ENCODE peak calls at places on chromosomes 13 and 19, in six cellular contexts. H is sigmoid colon; J is left ventricle myocardium superior; I is GM13976; M is GM04503; P is stimulated activated CD4-positive, alpha-beta T cell treated with anti-CD3 and anti-CD28 coated beads, TNF-alpha, amount 100 ng/mL, for 1 hour. X is an unnamed sample.
A peak's percentile ranks its signal among the peaks of the same experiment; 100 is the strongest.

GRCh38 chr19:56350416-56351045 is 35.9 kb upstream of the ZSCAN5A start:
- DNase-seq in I (peak; percentile 48), J (no peak), P (peak; percentile 5), M (no peak), H (no peak), X (peak; percentile 11)

GRCh38 chr13:68715651-68716050 is 1392.0 kb upstream of the ATXN8OS start:
- DNase-seq in M (no peak), I (no peak), P (no peak), J (no peak), H (no peak), X (no peak)

GRCh38 chr19:3809881-3810707 is 23.9 kb upstream of the MATK start:
- DNase-seq in P (no peak), I (peak; percentile 71), M (no peak), J (no peak), H (no peak), X (no peak)

GRCh38 chr13:23921451-23921888 is 24.2 kb upstream of the C1QTNF9B start:
- DNase-seq in M (peak; percentile 27), H (no peak), P (no peak), J (no peak), I (no peak), X (peak; percentile 49)

GRCh38 chr13:98223741-98224140 is 46.7 kb upstream of the RNF113B start:
- DNase-seq in I (no peak), M (no peak), J (no peak), H (no peak), P (no peak), X (no peak)

GRCh38 chr13:99374994-99375805 is 68.0 kb upstream of the GPR183 start:
- DNase-seq in J (no peak), H (no peak), M (no peak), I (peak; percentile 67), P (no peak), X (no peak)

GRCh38 chr13:38707433-38707832 is 20.6 kb downstream of the FREM2 start:
- DNase-seq in P (no peak), J (no peak), M (no peak), I (no peak), H (no peak), X (no peak)

GRCh38 chr13:45704211-45704739 is 2.2 kb downstream of the CBY2 start:
- DNase-seq in H (no peak), I (no peak), M (no peak), J (no peak), P (no peak), X (no peak)

GRCh38 chr19:17860993-17861360 is 1.3 kb downstream of the RPL18A start:
- DNase-seq in J (no peak), M (no peak), H (no peak), P (no peak), I (no peak), X (no peak)

GRCh38 chr19:1767464-1767933 is 14.2 kb downstream of the ONECUT3 start:
- DNase-seq in J (peak; percentile 65), H (no peak), M (no peak), I (peak; percentile 92), P (peak; percentile 35), X (no peak)

GRCh38 chr13:31444266-31444862 is 244.6 kb downstream of the B3GLCT start:
- DNase-seq in M (no peak), J (peak; percentile 49), P (no peak), H (no peak), I (no peak), X (no peak)

GRCh38 chr19:42140125-42140754 is 8.0 kb upstream of the POU2F2 start:
- DNase-seq in P (no peak), J (peak; percentile 69), M (no peak), I (no peak), H (no peak), X (peak; percentile 60)

GRCh38 chr19:5974721-5975387 is 3.1 kb downstream of the RANBP3 start:
- DNase-seq in J (peak; percentile 18), H (no peak), M (no peak), I (peak; percentile 69), P (no peak), X (no peak)

X was measured in astrocyte of the cerebellum.